ENCODE peak calls at places on chromosomes 3 and 15, in seven cellular contexts. Y is cardiac fibroblast, U is stomach, J is lung, K is endothelial cell of umbilical vein, Q is A549, V is PC-3. T is an unnamed sample.

GRCh38 chr3:186307594-186307993 is 54.4 kb downstream of the DGKG start:
- DNase-seq in Y (peak; percentile 64), U (no peak), J (no peak), K (peak; percentile 38), Q (no peak), V (peak; percentile 59), T (peak; percentile 29)

GRCh38 chr15:44501768-44502366 is 35.1 kb upstream of the EIF3J start:
- DNase-seq in Y (peak; percentile 64), U (no peak), J (no peak), K (peak; percentile 50), Q (peak; percentile 29), V (peak; percentile 48), T (peak; percentile 62)

GRCh38 chr15:33311312-33311971 is 675 bp downstream of the RYR3 start:
- DNase-seq in Y (peak; percentile 9), U (no peak), J (no peak), K (no peak), Q (no peak), V (no peak), T (no peak)

GRCh38 chr15:67413770-67414429 is 107.0 kb upstream of the C15orf61 start:
- DNase-seq in Y (peak; percentile 59), U (no peak), J (no peak), K (peak; percentile 72), Q (peak; percentile 32), V (peak; percentile 64), T (peak; percentile 29)

GRCh38 chr3:134348524-134348923 is 25.7 kb downstream of the AMOTL2 start:
- DNase-seq in Y (peak; percentile 80), U (peak; percentile 65), J (peak; percentile 64), K (no peak), Q (no peak), V (peak; percentile 84), T (peak; percentile 86)

GRCh38 chr3:141093397-141093796 is 42.2 kb downstream of the SPSB4 start:
- DNase-seq in Y (peak; percentile 14), U (no peak), J (no peak), K (no peak), Q (no peak), V (peak; percentile 21), T (no peak)

GRCh38 chr3:183449391-183449790 is 21.0 kb upstream of the MCF2L2 start:
- DNase-seq in Y (peak; percentile 48), U (no peak), J (no peak), K (peak; percentile 68), Q (no peak), V (no peak), T (peak; percentile 9)

GRCh38 chr3:178475062-178475461 is 61.2 kb upstream of the KCNMB2 start:
- DNase-seq in Y (no peak), U (peak; percentile 28), J (no peak), K (no peak), Q (no peak), V (no peak), T (no peak)

GRCh38 chr3:141578197-141578596 is 91.4 kb downstream of the RASA2 start:
- DNase-seq in Y (peak; percentile 65), U (no peak), J (no peak), K (no peak), Q (no peak), V (no peak), T (peak; percentile 56)

GRCh38 chr3:40780801-40781406 is 256.1 kb downstream of the ZNF621 start:
- DNase-seq in Y (peak; percentile 16), U (no peak), J (no peak), K (peak; percentile 6), Q (no peak), V (peak; percentile 22), T (peak; percentile 48)

GRCh38 chr15:89141885-89142284 is 53.6 kb downstream of the ABHD2 start:
- DNase-seq in Y (peak; percentile 27), U (no peak), J (no peak), K (no peak), Q (no peak), V (no peak), T (no peak)

GRCh38 chr3:27521179-27521871 is 37.1 kb upstream of the SLC4A7 start:
- DNase-seq in Y (peak; percentile 97), U (no peak), J (peak; percentile 39), K (peak; percentile 49), Q (peak; percentile 77), V (peak; percentile 90), T (peak; percentile 96)

GRCh38 chr3:72475258-72476138 is 372.7 kb downstream of the SHQ1 start:
- DNase-seq in Y (no peak), U (no peak), J (no peak), K (no peak), Q (no peak), V (no peak), T (no peak)

GRCh38 chr15:25694823-25695312 is 168.3 kb downstream of the ATP10A start:
- DNase-seq in Y (no peak), U (no peak), J (no peak), K (no peak), Q (no peak), V (no peak), T (no peak)

GRCh38 chr3:34072297-34072696 is 273.9 kb downstream of the PDCD6IP start:
- DNase-seq in Y (no peak), U (no peak), J (no peak), K (no peak), Q (no peak), V (no peak), T (no peak)

GRCh38 chr3:86973440-86973839 is 17.5 kb downstream of the VGLL3 start:
- DNase-seq in Y (peak; percentile 99), U (no peak), J (no peak), K (no peak), Q (no peak), V (peak; percentile 25), T (peak; percentile 87)

GRCh38 chr15:82648257-82649103 is 1.3 kb upstream of the CPEB1 start:
- DNase-seq in Y (peak; percentile 3), U (no peak), J (no peak), K (no peak), Q (no peak), V (no peak), T (peak; percentile 4)

GRCh38 chr15:92617197-92618037 is 38.2 kb downstream of the FAM174B start:
- DNase-seq in Y (peak; percentile 64), U (peak; percentile 92), J (peak; percentile 82), K (peak; percentile 99), Q (peak; percentile 52), V (peak; percentile 77), T (peak; percentile 44)

GRCh38 chr15:88657326-88658069 is 18.7 kb downstream of the ISG20 start:
- DNase-seq in Y (peak; percentile 69), U (peak; percentile 49), J (peak; percentile 29), K (peak; percentile 43), Q (peak; percentile 78), V (peak; percentile 73), T (peak; percentile 57)

GRCh38 chr15:37581866-37582532 is 352.4 kb upstream of the TMCO5A start:
- DNase-seq in Y (no peak), U (no peak), J (no peak), K (no peak), Q (no peak), V (no peak), T (no peak)

GRCh38 chr3:156472150-156472549 is 82.8 kb downstream of the SSR3 start:
- DNase-seq in Y (no peak), U (no peak), J (no peak), K (no peak), Q (no peak), V (peak; percentile 11), T (no peak)
- TF ChIP-seq CTCF in Y (no peak), U (no peak), J (no peak), K (no peak), Q (no peak), V (peak; percentile 42), T (no peak)

GRCh38 chr3:61730577-61731231 is 169.3 kb downstream of the PTPRG start:
- DNase-seq in Y (no peak), U (no peak), J (no peak), K (no peak), Q (no peak), V (no peak), T (no peak)
- H3K4me3 ChIP-seq in Y (no peak overlapping the region), U (no peak overlapping the region), J (no peak overlapping the region), K (no peak overlapping the region), Q (no peak overlapping the region), V (no peak overlapping the region), T (no peak overlapping the region)

GRCh38 chr3:85482193-85482450 is 523.3 kb downstream of the CADM2 start:
- DNase-seq in Y (no peak), U (no peak), J (no peak), K (no peak), Q (no peak), V (no peak), T (no peak)

GRCh38 chr3:85476891-85477495 is 518.2 kb downstream of the CADM2 start:
- DNase-seq in Y (no peak), U (no peak), J (no peak), K (no peak), Q (no peak), V (no peak), T (no peak)

GRCh38 chr3:85487375-85487774 is 528.6 kb downstream of the CADM2 start:
- DNase-seq in Y (no peak), U (no peak), J (no peak), K (no peak), Q (no peak), V (no peak), T (no peak)

GRCh38 chr3:85483986-85484385 is 525.2 kb downstream of the CADM2 start:
- DNase-seq in Y (peak; percentile 40), U (no peak), J (no peak), K (no peak), Q (no peak), V (no peak), T (no peak)

DNA sequence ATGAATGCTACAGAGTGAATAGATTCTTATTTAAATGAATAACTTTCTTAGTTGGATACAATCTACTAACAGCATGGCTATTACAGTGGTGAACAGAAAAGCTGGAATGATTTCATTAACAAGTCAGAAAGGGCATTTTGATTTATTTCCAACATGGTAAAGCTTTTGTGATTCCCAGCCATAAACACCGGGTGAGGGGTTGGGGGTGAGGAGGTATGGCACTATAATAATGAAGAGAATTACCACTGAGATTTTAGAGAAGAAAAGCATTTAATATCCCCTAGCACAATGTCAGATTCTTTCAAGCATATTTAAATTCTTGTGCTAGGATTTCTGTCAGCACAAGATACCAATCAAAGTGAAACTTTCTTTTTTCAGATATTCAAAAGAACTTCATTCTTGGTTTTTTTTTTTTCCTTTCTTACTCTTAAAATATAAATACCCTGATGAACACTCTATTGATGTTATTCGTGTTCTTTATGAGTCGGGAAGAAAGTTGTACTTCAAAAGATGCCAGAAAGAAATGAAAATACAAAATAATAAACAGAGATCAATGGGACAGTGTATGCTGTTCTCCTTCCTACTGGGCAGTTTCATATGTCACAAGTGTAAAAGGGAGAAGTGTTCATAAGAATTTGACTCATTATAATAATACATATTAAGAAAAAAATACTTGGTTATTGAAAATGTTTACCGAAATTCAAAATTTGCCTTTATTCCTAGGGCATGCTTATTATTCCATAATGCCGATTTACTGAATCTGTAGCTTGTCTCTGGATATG is 522.8 kb downstream of the CADM2 start:
- DNase-seq in Y (peak; percentile 31), U (no peak), J (no peak), K (no peak), Q (no peak), V (no peak), T (no peak)
- TF ChIP-seq CTCF in Y (no peak), U (no peak), J (no peak), K (no peak), Q (no peak), V (no peak), T (no peak)

DNA sequence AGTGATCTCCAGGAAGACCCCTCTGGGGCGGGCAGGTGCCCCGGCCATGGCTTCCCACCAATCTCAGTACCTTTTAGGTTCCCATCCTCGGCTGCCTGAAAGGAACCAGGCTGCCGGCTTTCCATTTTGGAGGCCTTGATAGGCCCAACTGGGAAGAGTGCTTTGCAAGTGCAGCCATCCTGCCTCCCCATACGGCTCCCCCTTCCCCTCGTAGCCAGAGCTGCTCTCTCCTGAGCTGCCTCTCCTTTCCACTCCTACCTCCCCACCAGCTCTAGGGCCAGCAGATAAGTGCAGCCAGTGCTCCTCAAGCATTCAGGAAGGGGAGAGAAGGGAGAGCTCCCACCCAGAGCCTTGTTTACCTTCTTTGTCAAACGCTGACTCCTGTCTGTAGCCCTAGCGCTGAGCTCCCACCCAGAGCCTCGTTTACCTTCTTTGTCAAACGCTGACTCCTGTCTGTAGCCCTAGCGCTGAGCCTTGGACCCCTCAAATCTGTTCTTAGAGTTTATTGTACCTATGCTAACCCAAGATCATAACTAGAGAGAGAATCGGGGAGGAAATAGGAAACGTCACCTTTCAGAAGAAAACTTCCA is 133.0 kb downstream of the LRRK1 start:
- DNase-seq in Y (no peak), U (peak; percentile 19), J (no peak), K (no peak), Q (no peak), V (no peak), T (no peak)
- H3K4me3 ChIP-seq in Y (no peak overlapping the region), U (no peak overlapping the region), J (no peak overlapping the region), K (no peak overlapping the region), Q (no peak overlapping the region), V (no peak overlapping the region), T (no peak overlapping the region)